ENCODE peak calls at places on chromosomes 16 and 17, in ten cellular contexts. One of them, this sample, is unnamed. For H3K4me1 and H3K9me3, the result is how much of the 10 kb centered on the place peaks cover.

GRCh38 chr16:87173294-87173883 is 143.8 kb downstream of the C16orf95 start:
- DNase-seq in stomach: no peak
- DNase-seq in CD8-positive, alpha-beta memory T cell: no peak
- DNase-seq in left ventricle myocardium inferior: no peak
- DNase-seq in ascending aorta: no peak
- DNase-seq in astrocyte: peak
- DNase-seq in effector memory CD4-positive, alpha-beta T cell: no peak
- DNase-seq in OCI-LY7: no peak
- DNase-seq in H1: no peak
- DNase-seq in A549: no peak
- DNase-seq in this sample: no peak

GRCh38 chr16:3122926-3123570 is 10.7 kb downstream of the ZNF205 start:
- DNase-seq in stomach: no peak
- DNase-seq in CD8-positive, alpha-beta memory T cell: no peak
- DNase-seq in left ventricle myocardium inferior: no peak
- DNase-seq in ascending aorta: no peak
- DNase-seq in astrocyte: no peak
- DNase-seq in effector memory CD4-positive, alpha-beta T cell: no peak
- DNase-seq in OCI-LY7: no peak
- DNase-seq in H1: no peak
- DNase-seq in A549: no peak
- DNase-seq in this sample: no peak

GRCh38 chr16:84502075-84502474 is 2.4 kb downstream of the MEAK7 start:
- DNase-seq in stomach: no peak
- DNase-seq in CD8-positive, alpha-beta memory T cell: no peak
- DNase-seq in left ventricle myocardium inferior: no peak
- DNase-seq in ascending aorta: no peak
- DNase-seq in astrocyte: no peak
- DNase-seq in effector memory CD4-positive, alpha-beta T cell: no peak
- DNase-seq in OCI-LY7: no peak
- DNase-seq in H1: no peak
- DNase-seq in A549: no peak
- DNase-seq in this sample: no peak

GRCh38 chr17:28033972-28034714 is 8.3 kb upstream of the NLK start:
- DNase-seq in stomach: no peak
- DNase-seq in CD8-positive, alpha-beta memory T cell: no peak
- DNase-seq in left ventricle myocardium inferior: no peak
- DNase-seq in ascending aorta: no peak
- DNase-seq in astrocyte: peak
- DNase-seq in effector memory CD4-positive, alpha-beta T cell: no peak
- DNase-seq in OCI-LY7: no peak
- DNase-seq in H1: no peak
- DNase-seq in A549: peak
- DNase-seq in this sample: no peak

GRCh38 chr16:57614546-57615343 is 13.7 kb upstream of the ADGRG1 start:
- DNase-seq in stomach: peak
- DNase-seq in CD8-positive, alpha-beta memory T cell: no peak
- DNase-seq in left ventricle myocardium inferior: no peak
- DNase-seq in ascending aorta: no peak
- DNase-seq in astrocyte: no peak
- DNase-seq in effector memory CD4-positive, alpha-beta T cell: no peak
- DNase-seq in OCI-LY7: no peak
- DNase-seq in H1: peak
- DNase-seq in A549: no peak
- DNase-seq in this sample: no peak

GRCh38 chr17:8628172-8628571 is 2.4 kb downstream of the MYH10 start:
- DNase-seq in stomach: no peak
- DNase-seq in CD8-positive, alpha-beta memory T cell: no peak
- DNase-seq in left ventricle myocardium inferior: no peak
- DNase-seq in ascending aorta: no peak
- DNase-seq in astrocyte: no peak
- DNase-seq in effector memory CD4-positive, alpha-beta T cell: no peak
- DNase-seq in OCI-LY7: no peak
- DNase-seq in H1: no peak
- DNase-seq in A549: no peak
- DNase-seq in this sample: no peak

GRCh38 chr17:30961213-30962188 is 9.3 kb upstream of the RNF135 start:
- DNase-seq in stomach: peak
- DNase-seq in CD8-positive, alpha-beta memory T cell: no peak
- DNase-seq in left ventricle myocardium inferior: no peak
- DNase-seq in ascending aorta: no peak
- DNase-seq in astrocyte: no peak
- DNase-seq in effector memory CD4-positive, alpha-beta T cell: no peak
- DNase-seq in OCI-LY7: peak
- DNase-seq in H1: no peak
- DNase-seq in A549: peak
- DNase-seq in this sample: no peak

GRCh38 chr16:57666353-57667068 is 1.6 kb upstream of the ADGRG3 start:
- DNase-seq in stomach: no peak
- DNase-seq in CD8-positive, alpha-beta memory T cell: no peak
- DNase-seq in left ventricle myocardium inferior: no peak
- DNase-seq in ascending aorta: no peak
- DNase-seq in astrocyte: no peak
- DNase-seq in effector memory CD4-positive, alpha-beta T cell: no peak
- DNase-seq in OCI-LY7: no peak
- DNase-seq in H1: no peak
- DNase-seq in A549: no peak
- DNase-seq in this sample: no peak

GRCh38 chr16:70651524-70651923 is 5.2 kb downstream of the IL34 start:
- DNase-seq in stomach: no peak
- DNase-seq in CD8-positive, alpha-beta memory T cell: no peak
- DNase-seq in left ventricle myocardium inferior: no peak
- DNase-seq in ascending aorta: no peak
- DNase-seq in astrocyte: peak
- DNase-seq in effector memory CD4-positive, alpha-beta T cell: no peak
- DNase-seq in OCI-LY7: no peak
- DNase-seq in H1: no peak
- DNase-seq in A549: no peak
- DNase-seq in this sample: no peak

GRCh38 chr16:70653406-70653805 is 7.0 kb downstream of the IL34 start:
- DNase-seq in stomach: no peak
- DNase-seq in CD8-positive, alpha-beta memory T cell: no peak
- DNase-seq in left ventricle myocardium inferior: no peak
- DNase-seq in ascending aorta: no peak
- DNase-seq in astrocyte: no peak
- DNase-seq in effector memory CD4-positive, alpha-beta T cell: no peak
- DNase-seq in OCI-LY7: no peak
- DNase-seq in H1: no peak
- DNase-seq in A549: no peak
- DNase-seq in this sample: no peak

GRCh38 chr16:70652322-70652721 is 6.0 kb downstream of the IL34 start:
- DNase-seq in stomach: no peak
- DNase-seq in CD8-positive, alpha-beta memory T cell: no peak
- DNase-seq in left ventricle myocardium inferior: no peak
- DNase-seq in ascending aorta: no peak
- DNase-seq in astrocyte: peak
- DNase-seq in effector memory CD4-positive, alpha-beta T cell: no peak
- DNase-seq in OCI-LY7: no peak
- DNase-seq in H1: no peak
- DNase-seq in A549: no peak
- DNase-seq in this sample: no peak

GRCh38 chr16:70656065-70656711 is 9.8 kb downstream of the IL34 start:
- DNase-seq in stomach: no peak
- DNase-seq in CD8-positive, alpha-beta memory T cell: no peak
- DNase-seq in left ventricle myocardium inferior: no peak
- DNase-seq in ascending aorta: no peak
- DNase-seq in astrocyte: no peak
- DNase-seq in effector memory CD4-positive, alpha-beta T cell: no peak
- DNase-seq in OCI-LY7: no peak
- DNase-seq in H1: no peak
- DNase-seq in A549: no peak
- DNase-seq in this sample: no peak

DNA sequence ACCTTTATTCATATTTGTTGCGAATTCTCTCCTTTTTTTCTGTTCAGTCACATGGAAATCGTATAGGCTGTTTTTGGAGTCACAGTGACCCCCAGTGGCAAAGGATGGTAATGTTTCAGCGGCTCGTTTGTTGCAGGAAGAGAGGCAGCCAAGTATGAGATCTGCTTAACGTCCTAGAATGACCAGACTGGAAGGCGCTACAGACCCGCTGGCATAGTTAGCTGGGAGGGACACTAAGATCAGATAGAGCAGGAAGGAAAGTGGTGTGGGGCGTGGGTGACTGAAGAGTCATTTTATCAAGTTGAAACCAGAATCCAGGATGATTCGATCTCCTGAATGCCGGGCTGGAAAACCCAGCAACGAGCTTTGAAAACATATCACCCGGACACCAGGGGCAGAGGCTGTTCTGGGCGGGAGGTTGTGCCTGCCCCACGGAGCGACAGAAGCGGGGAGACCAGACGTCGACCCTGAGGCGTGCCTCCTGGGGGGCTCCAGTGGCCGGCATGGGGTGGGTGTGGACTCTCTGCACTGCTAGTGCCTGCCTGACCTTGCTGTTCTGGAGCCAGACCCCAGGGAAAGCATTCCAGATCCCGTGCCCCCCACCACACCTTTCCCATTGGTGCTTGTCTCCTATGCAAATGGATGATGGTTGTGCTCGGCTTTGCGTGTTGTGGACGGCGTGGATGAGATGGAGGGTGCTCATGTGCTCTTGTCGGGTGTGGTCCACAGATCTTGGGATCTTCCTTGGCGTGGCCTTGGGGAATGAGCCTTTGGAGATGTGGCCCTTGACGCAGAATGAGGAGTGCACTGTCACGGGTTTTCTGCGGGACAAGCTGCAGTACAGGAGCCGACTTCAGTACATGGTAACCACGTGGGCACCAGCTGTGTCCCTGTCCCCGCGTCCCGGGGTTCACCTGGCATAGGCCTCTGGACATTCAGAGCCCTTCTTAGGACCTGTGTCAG is 7.7 kb downstream of the IL34 start:
- DNase-seq in stomach: peak
- DNase-seq in CD8-positive, alpha-beta memory T cell: peak
- DNase-seq in left ventricle myocardium inferior: peak
- DNase-seq in ascending aorta: no peak
- DNase-seq in astrocyte: peak
- DNase-seq in effector memory CD4-positive, alpha-beta T cell: peak
- DNase-seq in OCI-LY7: peak
- DNase-seq in H1: peak
- DNase-seq in A549: peak
- DNase-seq in this sample: no peak
- H3K4me3 ChIP-seq in stomach: peak
- H3K4me3 ChIP-seq in CD8-positive, alpha-beta memory T cell: peak
- H3K4me3 ChIP-seq in left ventricle myocardium inferior: peak
- H3K4me3 ChIP-seq in ascending aorta: peak
- H3K4me3 ChIP-seq in astrocyte: peak
- H3K4me3 ChIP-seq in effector memory CD4-positive, alpha-beta T cell: no peak
- H3K4me3 ChIP-seq in OCI-LY7: no peak
- H3K4me3 ChIP-seq in H1: no peak
- H3K4me3 ChIP-seq in A549: peak
- H3K4me3 ChIP-seq in this sample: peak

GRCh38 chr17:60091109-60091508 is 12.4 kb upstream of the HEATR6 start:
- DNase-seq in stomach: no peak
- DNase-seq in CD8-positive, alpha-beta memory T cell: no peak
- DNase-seq in left ventricle myocardium inferior: no peak
- DNase-seq in ascending aorta: no peak
- DNase-seq in astrocyte: no peak
- DNase-seq in effector memory CD4-positive, alpha-beta T cell: no peak
- DNase-seq in OCI-LY7: peak
- DNase-seq in H1: no peak
- DNase-seq in A549: no peak
- DNase-seq in this sample: no peak

GRCh38 chr17:60086822-60087591 is 8.3 kb upstream of the HEATR6 start:
- DNase-seq in stomach: no peak
- DNase-seq in CD8-positive, alpha-beta memory T cell: no peak
- DNase-seq in left ventricle myocardium inferior: no peak
- DNase-seq in ascending aorta: no peak
- DNase-seq in astrocyte: peak
- DNase-seq in effector memory CD4-positive, alpha-beta T cell: no peak
- DNase-seq in OCI-LY7: no peak
- DNase-seq in H1: no peak
- DNase-seq in A549: peak
- DNase-seq in this sample: no peak

GRCh38 chr17:60087882-60088669 is 9.4 kb upstream of the HEATR6 start:
- DNase-seq in stomach: peak
- DNase-seq in CD8-positive, alpha-beta memory T cell: no peak
- DNase-seq in left ventricle myocardium inferior: no peak
- DNase-seq in ascending aorta: no peak
- DNase-seq in astrocyte: peak
- DNase-seq in effector memory CD4-positive, alpha-beta T cell: no peak
- DNase-seq in OCI-LY7: no peak
- DNase-seq in H1: no peak
- DNase-seq in A549: peak
- DNase-seq in this sample: no peak

GRCh38 chr17:60090412-60090811 is 11.7 kb upstream of the HEATR6 start:
- DNase-seq in stomach: no peak
- DNase-seq in CD8-positive, alpha-beta memory T cell: no peak
- DNase-seq in left ventricle myocardium inferior: no peak
- DNase-seq in ascending aorta: no peak
- DNase-seq in astrocyte: no peak
- DNase-seq in effector memory CD4-positive, alpha-beta T cell: no peak
- DNase-seq in OCI-LY7: no peak
- DNase-seq in H1: no peak
- DNase-seq in A549: no peak
- DNase-seq in this sample: no peak

DNA sequence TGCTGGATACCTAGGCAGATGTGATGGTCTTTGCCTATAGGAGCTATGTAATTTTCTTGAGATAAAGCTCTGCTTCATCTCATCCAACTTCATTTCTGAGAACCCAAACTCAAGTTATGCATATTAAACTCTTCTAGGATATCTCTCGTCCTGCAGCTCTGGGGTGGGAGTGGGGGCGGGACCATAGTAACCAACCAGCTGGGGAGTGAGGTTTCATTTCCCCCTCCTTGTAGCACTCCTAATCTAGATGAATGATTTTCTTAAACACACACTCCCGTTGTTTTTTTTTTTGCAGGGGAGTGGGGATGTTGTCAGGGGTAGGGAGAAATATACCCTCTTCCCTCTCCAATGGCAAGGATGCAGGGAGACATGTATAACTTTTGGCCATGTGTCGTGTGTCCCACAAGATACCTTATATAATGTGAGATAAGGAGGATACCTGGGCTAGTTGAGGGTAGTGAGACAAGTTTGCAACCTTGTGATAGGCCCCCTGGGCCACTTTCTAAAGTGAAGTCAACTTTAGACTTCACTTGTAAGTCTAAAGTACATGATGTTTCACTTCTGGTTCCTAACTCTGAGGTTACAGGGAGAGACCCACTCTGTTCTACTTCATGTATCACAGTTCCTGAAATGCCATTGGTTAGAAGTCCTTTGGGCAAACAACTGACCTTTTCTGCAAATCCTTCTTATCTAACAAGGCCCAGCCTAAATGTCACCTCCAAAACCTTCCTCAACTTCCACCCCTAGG is 10.6 kb upstream of the HEATR6 start:
- DNase-seq in stomach: no peak
- DNase-seq in CD8-positive, alpha-beta memory T cell: no peak
- DNase-seq in left ventricle myocardium inferior: no peak
- DNase-seq in ascending aorta: no peak
- DNase-seq in astrocyte: no peak
- DNase-seq in effector memory CD4-positive, alpha-beta T cell: no peak
- DNase-seq in OCI-LY7: peak
- DNase-seq in H1: no peak
- DNase-seq in A549: no peak
- DNase-seq in this sample: no peak
- H3K4me1 ChIP-seq in stomach: under half
- H3K4me1 ChIP-seq in CD8-positive, alpha-beta memory T cell: under half
- H3K4me1 ChIP-seq in left ventricle myocardium inferior: under half
- H3K4me1 ChIP-seq in ascending aorta: under half
- H3K4me1 ChIP-seq in astrocyte: under half
- H3K4me1 ChIP-seq in effector memory CD4-positive, alpha-beta T cell: under half
- H3K4me1 ChIP-seq in OCI-LY7: under half
- H3K4me1 ChIP-seq in H1: under half
- H3K4me1 ChIP-seq in A549: half or more
- H3K4me1 ChIP-seq in this sample: under half

DNA sequence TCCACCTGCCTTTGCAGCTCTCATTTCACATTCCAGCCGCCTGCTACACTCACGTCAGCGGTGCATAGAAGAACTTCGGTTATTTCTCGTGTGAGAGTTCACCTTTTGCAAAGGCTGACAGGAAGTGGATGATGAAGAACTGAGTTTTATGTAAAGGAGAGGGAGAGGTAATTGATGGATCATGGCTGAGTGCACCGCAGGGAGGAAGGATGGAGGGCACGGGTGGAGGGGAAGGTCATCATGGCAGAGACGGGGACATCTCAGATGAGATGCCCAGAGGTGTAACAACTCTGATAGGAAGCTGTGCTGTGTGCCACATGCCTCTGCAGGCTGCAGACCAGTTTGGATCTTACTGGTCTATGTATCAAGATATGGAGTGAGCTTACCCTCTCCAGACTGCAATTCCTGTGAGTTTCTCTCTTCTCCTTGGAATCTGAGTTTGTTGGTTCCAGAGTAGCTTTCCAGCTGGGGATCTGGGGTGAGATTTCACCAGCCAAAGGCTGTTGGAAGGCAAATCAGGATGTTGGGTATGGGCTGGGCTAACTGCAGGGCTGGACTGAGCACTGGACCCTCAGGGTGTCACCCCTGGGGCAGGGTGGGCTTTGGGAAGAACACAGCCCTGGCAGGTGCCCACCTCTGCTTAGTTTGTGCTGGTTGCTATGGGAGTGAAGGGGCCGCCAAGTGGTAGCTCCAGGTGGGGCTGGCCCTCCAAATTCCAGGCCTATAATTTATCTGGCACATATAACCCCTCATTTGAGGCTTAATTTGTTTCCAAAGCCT is 777.0 kb downstream of the KCNJ18 start:
- DNase-seq in stomach: no peak
- DNase-seq in CD8-positive, alpha-beta memory T cell: no peak
- DNase-seq in left ventricle myocardium inferior: no peak
- DNase-seq in ascending aorta: no peak
- DNase-seq in astrocyte: no peak
- DNase-seq in effector memory CD4-positive, alpha-beta T cell: no peak
- DNase-seq in OCI-LY7: no peak
- DNase-seq in H1: no peak
- DNase-seq in A549: no peak
- DNase-seq in this sample: no peak
- H3K9me3 ChIP-seq in stomach: under half
- H3K9me3 ChIP-seq in CD8-positive, alpha-beta memory T cell: under half
- H3K9me3 ChIP-seq in left ventricle myocardium inferior: under half
- H3K9me3 ChIP-seq in ascending aorta: under half
- H3K9me3 ChIP-seq in astrocyte: under half
- H3K9me3 ChIP-seq in effector memory CD4-positive, alpha-beta T cell: under half
- H3K9me3 ChIP-seq in OCI-LY7: under half
- H3K9me3 ChIP-seq in H1: half or more
- H3K9me3 ChIP-seq in A549: under half
- H3K9me3 ChIP-seq in this sample: under half

DNA sequence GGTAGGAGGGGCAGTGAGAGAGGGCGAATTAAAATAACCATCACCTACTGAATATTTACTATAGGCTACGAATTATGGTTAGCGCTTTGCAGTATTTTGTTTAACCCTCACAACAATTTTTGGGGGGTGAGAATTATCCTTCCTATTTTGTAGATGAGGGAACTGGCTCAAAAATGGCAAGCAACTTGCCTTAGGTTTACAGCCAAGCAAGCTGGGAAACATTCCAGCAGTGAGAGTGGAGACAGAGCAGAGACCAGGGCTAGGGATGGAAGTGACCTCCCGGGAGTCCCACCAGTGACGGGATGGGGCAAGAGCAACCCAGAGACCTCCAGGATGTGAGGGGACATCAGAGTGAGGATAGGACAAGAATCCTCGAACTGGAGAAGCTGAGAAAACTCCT is 352 bp upstream of the VMO1 start:
- DNase-seq in stomach: no peak
- DNase-seq in CD8-positive, alpha-beta memory T cell: no peak
- DNase-seq in left ventricle myocardium inferior: no peak
- DNase-seq in ascending aorta: no peak
- DNase-seq in astrocyte: no peak
- DNase-seq in effector memory CD4-positive, alpha-beta T cell: no peak
- DNase-seq in OCI-LY7: no peak
- DNase-seq in H1: no peak
- DNase-seq in A549: no peak
- DNase-seq in this sample: no peak
- H3K4me3 ChIP-seq in stomach: peak
- H3K4me3 ChIP-seq in CD8-positive, alpha-beta memory T cell: no peak
- H3K4me3 ChIP-seq in left ventricle myocardium inferior: peak
- H3K4me3 ChIP-seq in ascending aorta: peak
- H3K4me3 ChIP-seq in astrocyte: no peak
- H3K4me3 ChIP-seq in effector memory CD4-positive, alpha-beta T cell: no peak
- H3K4me3 ChIP-seq in OCI-LY7: no peak
- H3K4me3 ChIP-seq in H1: no peak
- H3K4me3 ChIP-seq in A549: no peak
- H3K4me3 ChIP-seq in this sample: peak